ENCODE peak calls at places on chromosomes 5 and 9, in six cellular contexts. Q, U, E, N, J and O are unnamed samples.

GRCh38 chr5:179862296-179862695 is 3.7 kb upstream of the MRNIP start:
- DNase-seq in N (no peak), J (no peak), U (no peak), E (no peak), Q (no peak), O (no peak)

GRCh38 chr5:156396063-156396829 is 69.3 kb downstream of the SGCD start:
- DNase-seq in Q (peak; percentile 59), U (no peak), E (no peak), N (no peak), J (no peak), O (no peak)

GRCh38 chr5:56066931-56067450 is 72.2 kb upstream of the IL6ST start:
- DNase-seq in U (no peak), J (no peak), Q (no peak), E (no peak), N (no peak), O (no peak)

GRCh38 chr5:68435611-68436010 is 220.1 kb downstream of the PIK3R1 start:
- DNase-seq in J (no peak), Q (no peak), U (peak; percentile 83), N (no peak), E (no peak), O (no peak)

GRCh38 chr5:157342822-157343402 is 77.0 kb downstream of the CYFIP2 start:
- DNase-seq in J (no peak), U (no peak), E (no peak), Q (peak; percentile 42), N (no peak), O (no peak)

GRCh38 chr9:132669329-132669635 is 501 bp downstream of the DDX31 start:
- DNase-seq in N (no peak), Q (no peak), E (no peak), U (no peak), J (no peak), O (no peak)

GRCh38 chr9:125323615-125324014 is 62.0 kb downstream of the GAPVD1 start:
- DNase-seq in J (no peak), N (no peak), E (no peak), Q (no peak), U (no peak), O (no peak)

GRCh38 chr9:2411459-2412215 is 209.9 kb upstream of the VLDLR start:
- DNase-seq in U (no peak), E (no peak), J (no peak), N (no peak), Q (peak; percentile 37), O (peak; percentile 31)

GRCh38 chr5:72921886-72922285 is 34.0 kb upstream of the FCHO2 start:
- DNase-seq in N (no peak), J (no peak), U (no peak), Q (no peak), E (no peak), O (no peak)

GRCh38 chr5:151597749-151598148 is 6.6 kb upstream of the FAT2 start:
- DNase-seq in E (no peak), U (no peak), N (no peak), J (no peak), Q (no peak), O (no peak)

GRCh38 chr9:97921959-97922905 is at the start of gene TRMO:
- DNase-seq in E (peak; percentile 98), N (peak; percentile 99), J (peak; percentile 96), U (peak; percentile 99), Q (peak; percentile 100), O (peak; percentile 84)

GRCh38 chr9:14911046-14911445 is 818 bp upstream of the FREM1 start:
- DNase-seq in N (no peak), U (no peak), J (no peak), Q (no peak), E (no peak), O (no peak)

GRCh38 chr5:147162740-147163139 is 72.1 kb upstream of the STK32A start:
- DNase-seq in E (no peak), Q (no peak), N (no peak), U (no peak), J (no peak), O (no peak)

GRCh38 chr9:34869390-34869789 is 88.7 kb upstream of the PHF24 start:
- DNase-seq in E (no peak), N (no peak), Q (peak; percentile 60), U (no peak), J (no peak), O (no peak)

GRCh38 chr9:98087420-98088354 is 31.2 kb downstream of the NANS start:
- DNase-seq in Q (peak; percentile 59), U (peak; percentile 86), E (no peak), J (no peak), N (peak; percentile 72), O (no peak)

GRCh38 chr9:70678153-70678552 is 263.7 kb upstream of the KLF9 start:
- DNase-seq in J (no peak), E (no peak), N (peak; percentile 54), U (no peak), Q (no peak), O (no peak)

GRCh38 chr5:151520294-151520693 is 70.8 kb downstream of the FAT2 start:
- DNase-seq in U (no peak), E (no peak), N (no peak), Q (no peak), J (no peak), O (no peak)

GRCh38 chr5:53006920-53007890 is 18.1 kb downstream of the ITGA2 start:
- DNase-seq in N (no peak), E (no peak), Q (no peak), J (no peak), U (no peak), O (no peak)

GRCh38 chr5:169803077-169803981 is 166.3 kb downstream of the DOCK2 start:
- DNase-seq in J (peak; percentile 76), E (no peak), Q (peak; percentile 99), U (no peak), N (peak; percentile 43), O (no peak)

GRCh38 chr5:76724871-76725270 is 8.9 kb downstream of the F2R start:
- DNase-seq in N (no peak), J (no peak), U (no peak), E (no peak), Q (peak; percentile 42), O (peak; percentile 72)

GRCh38 chr5:151699071-151699901 is 12.6 kb upstream of the SPARC start:
- DNase-seq in U (no peak), N (peak; percentile 89), J (peak; percentile 92), E (no peak), Q (peak; percentile 97), O (peak; percentile 93)

GRCh38 chr9:134908524-134909364 is 9.0 kb downstream of the FCN1 start:
- DNase-seq in Q (no peak), N (no peak), J (no peak), U (no peak), E (no peak), O (no peak)

GRCh38 chr5:132472431-132472830 is 18.1 kb downstream of the IRF1 start:
- DNase-seq in J (no peak), U (peak; percentile 59), N (no peak), E (no peak), Q (no peak), O (no peak)

DNA sequence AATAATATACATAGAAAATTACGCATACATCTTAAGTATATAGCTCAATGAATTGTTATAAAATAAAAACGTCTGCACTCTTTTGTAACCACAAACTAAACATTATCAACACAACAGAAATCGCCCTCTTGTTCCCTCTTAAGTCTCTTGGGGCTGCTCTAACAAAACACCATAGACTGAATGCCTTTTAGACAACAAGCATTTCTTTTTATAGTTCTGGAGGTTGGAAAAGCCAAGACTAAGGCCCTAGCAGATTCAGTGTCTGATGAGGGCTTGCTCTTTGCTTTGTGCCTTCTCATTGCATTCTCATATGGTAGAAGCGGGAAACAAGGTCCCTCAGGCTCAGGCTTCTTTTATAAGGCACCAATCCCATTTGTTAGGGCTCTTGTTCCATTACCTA is 4.9 kb upstream of the IFNB1 start:
- DNase-seq in J (no peak), U (no peak), E (no peak), Q (no peak), N (no peak), O (no peak)
- H3K4me3 ChIP-seq in J (no peak overlapping the region), U (no peak overlapping the region), E (no peak overlapping the region), Q (no peak overlapping the region), N (no peak overlapping the region), O (no peak overlapping the region)

GRCh38 chr9:5642170-5642569 is 13.3 kb downstream of the RIC1 start:
- DNase-seq in E (no peak), U (no peak), Q (no peak), J (no peak), N (no peak), O (no peak)
- H3K4me3 ChIP-seq in E (no peak overlapping the region), U (no peak overlapping the region), Q (no peak overlapping the region), J (no peak overlapping the region), N (no peak overlapping the region), O (no peak overlapping the region)

DNA sequence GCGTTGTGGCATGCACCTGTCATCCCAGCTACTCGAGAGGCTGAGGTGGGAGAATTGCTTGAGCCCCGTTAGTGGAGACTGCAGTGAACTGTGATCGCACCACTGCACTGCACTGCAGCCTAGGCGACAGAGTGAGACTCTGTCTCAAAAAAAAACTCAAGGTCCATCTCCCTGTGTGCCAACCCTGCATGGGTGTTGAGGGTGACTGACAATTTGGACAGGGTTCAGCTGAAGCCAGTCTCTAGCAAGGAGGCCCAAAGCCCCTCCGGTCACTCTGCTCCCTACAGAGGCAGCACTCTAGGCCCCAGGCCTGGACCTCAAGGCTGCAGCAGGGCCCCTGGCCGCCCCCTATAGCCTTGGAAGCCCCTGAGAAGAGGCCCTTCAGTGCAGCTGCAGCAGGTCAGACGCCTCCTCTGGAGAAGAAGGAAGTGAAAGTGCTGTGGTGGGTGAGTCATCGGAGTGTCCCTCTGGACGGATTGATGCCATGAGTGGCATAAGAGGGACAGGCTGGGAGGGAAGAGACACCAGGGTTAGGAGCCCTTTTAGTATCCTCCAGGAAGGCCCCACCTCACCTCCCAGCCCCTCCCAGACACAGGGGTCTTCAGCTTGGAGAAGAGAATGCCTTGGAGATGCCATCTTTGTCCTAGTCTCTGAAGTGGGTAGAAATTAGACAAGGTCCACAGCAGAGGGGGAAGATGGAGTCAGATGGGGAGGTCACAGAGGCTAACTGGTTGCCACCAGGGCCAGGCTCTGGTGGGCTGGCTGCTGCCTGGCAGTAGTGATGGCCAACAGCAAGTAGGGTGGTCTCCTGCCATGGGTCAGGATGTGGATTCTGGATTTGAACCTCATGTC is 39.1 kb upstream of the NEK6 start:
- DNase-seq in N (no peak), U (peak; percentile 89), E (peak; percentile 66), J (no peak), Q (peak; percentile 42), O (no peak)
- H3K4me3 ChIP-seq in N (no peak overlapping the region), U (no peak overlapping the region), E (no peak overlapping the region), J (no peak overlapping the region), Q (no peak overlapping the region), O (no peak overlapping the region)

GRCh38 chr9:95516221-95516735 is 493 bp downstream of the PTCH1 start:
- DNase-seq in J (no peak), N (peak; percentile 43), U (no peak), E (no peak), Q (peak; percentile 21), O (no peak)

GRCh38 chr9:95518026-95518425 is 1.3 kb upstream of the PTCH1 start:
- DNase-seq in J (no peak), E (no peak), Q (no peak), U (no peak), N (no peak), O (no peak)

GRCh38 chr9:95515272-95516113 is 1.3 kb downstream of the PTCH1 start:
- DNase-seq in J (no peak), U (peak; percentile 78), Q (no peak), E (no peak), N (peak; percentile 45), O (no peak)

GRCh38 chr9:95516736-95517558 is at the start of gene PTCH1:
- DNase-seq in N (peak; percentile 73), E (no peak), Q (peak; percentile 55), J (no peak), U (no peak), O (no peak)

DNA sequence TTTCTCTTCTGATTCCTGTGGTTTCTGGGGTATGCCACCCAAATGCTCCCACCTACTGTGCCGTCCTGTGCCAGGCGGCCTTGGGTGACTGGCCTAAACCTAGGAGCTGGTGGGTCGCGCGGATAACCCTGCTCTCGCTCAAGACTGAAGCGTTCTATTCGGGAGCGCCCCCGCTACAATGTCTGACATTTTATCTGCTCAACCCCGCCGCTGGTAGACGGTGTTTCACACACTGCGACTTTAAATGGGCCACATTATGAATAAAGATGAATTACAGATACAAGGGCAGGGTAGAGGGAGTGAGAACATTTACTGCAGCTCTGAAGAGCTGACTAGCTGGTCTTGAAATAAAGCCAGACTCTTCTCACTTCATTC is 775 bp upstream of the PTCH1 start:
- DNase-seq in E (no peak), J (no peak), U (no peak), Q (no peak), N (peak; percentile 36), O (no peak)
- H3K4me3 ChIP-seq in E (no peak overlapping the region), J (no peak overlapping the region), U (peak overlapping the region; percentile 56), Q (peak overlapping the region; percentile 63), N (no peak overlapping the region), O (peak overlapping the region; percentile 31)